ENCODE peak calls at places on chromosome 17, in six cellular contexts. P, V, G, A, M and I are unnamed samples.

GRCh38 chr17:37742762-37743611 is 1.9 kb downstream of the HNF1B start:
- DNase-seq in M (no peak), G (no peak), P (no peak), V (no peak), A (peak), I (no peak)

GRCh38 chr17:29918922-29919856 is 10.8 kb downstream of the SSH2 start:
- DNase-seq in A (no peak), P (no peak), V (no peak), M (no peak), G (peak), I (no peak)

GRCh38 chr17:10790491-10791401 is 13.2 kb downstream of the TMEM238L start:
- DNase-seq in A (no peak), P (no peak), M (no peak), V (no peak), G (no peak), I (no peak)

GRCh38 chr17:48002920-48003685 is 32.2 kb downstream of the CDK5RAP3 start:
- DNase-seq in V (no peak), A (no peak), M (no peak), P (no peak), G (no peak), I (no peak)

GRCh38 chr17:76496464-76496863 is 4.8 kb downstream of the RHBDF2 start:
- DNase-seq in G (no peak), M (no peak), V (no peak), A (peak), P (no peak), I (no peak)

GRCh38 chr17:43024407-43025289 is at the start of gene RND2:
- DNase-seq in A (peak), G (peak), V (peak), P (peak), M (peak), I (peak)

GRCh38 chr17:64245218-64246145 is 17.6 kb downstream of the TEX2 start:
- DNase-seq in A (no peak), G (peak), M (no peak), V (no peak), P (no peak), I (no peak)

GRCh38 chr17:62869885-62870580 is 61.9 kb upstream of the MARCHF10 start:
- DNase-seq in A (no peak), P (no peak), M (no peak), V (no peak), G (peak), I (no peak)

GRCh38 chr17:62665599-62665998 is 38.1 kb downstream of the MRC2 start:
- DNase-seq in M (no peak), P (no peak), A (no peak), G (no peak), V (no peak), I (no peak)

GRCh38 chr17:10295728-10296343 is 77.0 kb downstream of the MYH13 start:
- DNase-seq in V (no peak), A (peak), P (peak), G (peak), M (peak), I (peak)

GRCh38 chr17:10357768-10358167 is 15.0 kb downstream of the MYH13 start:
- DNase-seq in M (no peak), G (no peak), V (no peak), P (no peak), A (peak), I (no peak)

GRCh38 chr17:71933306-71933705 is 187.5 kb upstream of the SOX9 start:
- DNase-seq in A (no peak), G (no peak), M (no peak), V (no peak), P (no peak), I (no peak)

GRCh38 chr17:37488009-37488604 is 1.6 kb upstream of the DUSP14 start:
- DNase-seq in P (no peak), M (peak), A (no peak), G (peak), V (no peak), I (peak)

GRCh38 chr17:81869221-81870154 is 1.6 kb downstream of the ARHGDIA start:
- DNase-seq in V (no peak), G (no peak), M (no peak), A (peak), P (no peak), I (no peak)

GRCh38 chr17:10327640-10328039 is 45.2 kb downstream of the MYH13 start:
- DNase-seq in P (peak), G (peak), A (peak), V (peak), M (peak), I (peak)

GRCh38 chr17:40596261-40596919 is 31.1 kb upstream of the CCR7 start:
- DNase-seq in A (no peak), G (no peak), V (no peak), P (no peak), M (no peak), I (no peak)

GRCh38 chr17:48613862-48614694 is 1.0 kb downstream of the HOXB8 start:
- DNase-seq in G (no peak), P (no peak), A (no peak), M (no peak), V (no peak), I (no peak)

GRCh38 chr17:14301761-14302401 is 1.0 kb downstream of the HS3ST3B1 start:
- DNase-seq in P (no peak), A (no peak), G (peak), V (no peak), M (peak), I (no peak)

GRCh38 chr17:33021731-33022408 is 30.2 kb downstream of the SPACA3 start:
- DNase-seq in M (no peak), A (no peak), P (no peak), G (peak), V (no peak), I (no peak)
- TF ChIP-seq CTCF in M (no peak), A (no peak), P (no peak), G (peak), V (no peak), I (no peak)

GRCh38 chr17:50184611-50185398 is 16.6 kb downstream of the COL1A1 start:
- DNase-seq in M (no peak), V (peak), A (peak), P (no peak), G (peak), I (no peak)

GRCh38 chr17:50183439-50184001 is 17.7 kb downstream of the SGCA start:
- DNase-seq in G (no peak), M (no peak), P (peak), A (peak), V (no peak), I (no peak)

GRCh38 chr17:50182783-50183438 is 17.1 kb downstream of the SGCA start:
- DNase-seq in P (no peak), G (no peak), A (no peak), M (no peak), V (no peak), I (no peak)

GRCh38 chr17:50185724-50186545 is 15.5 kb downstream of the COL1A1 start:
- DNase-seq in G (no peak), P (no peak), M (no peak), A (no peak), V (no peak), I (no peak)

GRCh38 chr17:50184057-50184456 is 17.4 kb downstream of the COL1A1 start:
- DNase-seq in A (no peak), P (no peak), M (no peak), G (no peak), V (no peak), I (no peak)
- TF ChIP-seq CTCF in A (no peak), P (no peak), M (no peak), G (peak), V (no peak), I (peak)

GRCh38 chr17:4554997-4555799 is at the start of gene MYBBP1A:
- DNase-seq in G (peak), V (peak), P (peak), M (peak), A (peak), I (peak)
- TF ChIP-seq CTCF in G (no peak), V (peak), P (no peak), M (peak), A (no peak), I (peak)

DNA sequence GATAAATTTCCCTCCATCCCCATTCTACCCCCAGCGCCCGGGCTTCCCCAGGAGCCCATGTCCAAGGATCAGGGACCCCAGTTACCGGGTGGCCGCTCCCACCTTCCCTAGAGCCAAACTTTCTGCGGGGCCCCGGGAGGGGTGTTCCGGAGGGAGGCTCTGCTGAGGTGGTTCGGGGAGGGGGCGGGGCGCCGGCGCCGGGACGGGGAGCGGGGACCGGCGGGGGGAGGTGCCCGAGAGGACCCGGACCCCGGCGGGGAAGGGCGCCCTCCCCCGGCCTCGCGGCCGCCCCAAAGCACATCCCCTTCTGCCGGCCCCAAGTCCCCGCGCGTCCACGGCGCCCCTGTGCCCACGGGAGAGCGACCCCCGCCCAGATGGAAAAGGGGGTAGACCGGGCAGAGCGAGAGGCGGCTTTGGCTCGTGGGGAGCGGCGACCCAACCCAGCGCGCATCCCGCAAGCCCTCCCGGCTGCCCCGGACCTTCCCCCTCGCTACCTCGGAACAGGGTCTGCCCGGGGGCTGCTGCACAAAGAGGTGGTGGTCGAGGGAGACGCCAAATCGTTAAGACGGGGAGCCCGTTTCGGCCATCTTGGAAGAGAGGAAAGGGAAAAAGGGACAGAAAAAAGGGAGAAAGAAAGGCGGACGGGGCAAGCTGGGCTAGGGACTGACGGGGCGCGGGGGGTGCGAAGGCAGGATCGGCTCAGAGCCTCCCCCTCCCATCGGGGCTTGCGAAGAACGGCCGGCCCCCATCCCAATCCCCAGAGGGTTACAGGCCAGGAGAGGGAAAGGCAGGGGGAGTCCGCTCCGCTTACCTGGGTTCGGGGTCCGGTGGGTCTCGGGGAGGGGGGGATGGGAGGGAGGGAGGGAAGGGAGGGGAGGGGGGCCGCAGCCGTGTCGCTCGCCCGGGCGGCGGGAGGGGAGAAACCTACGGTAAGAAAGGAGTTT is 479 bp downstream of the PCGF2 start:
- DNase-seq in M (no peak), P (peak), V (no peak), G (no peak), A (peak), I (no peak)
- TF ChIP-seq CTCF in M (no peak), P (no peak), V (no peak), G (peak), A (peak), I (no peak)

DNA sequence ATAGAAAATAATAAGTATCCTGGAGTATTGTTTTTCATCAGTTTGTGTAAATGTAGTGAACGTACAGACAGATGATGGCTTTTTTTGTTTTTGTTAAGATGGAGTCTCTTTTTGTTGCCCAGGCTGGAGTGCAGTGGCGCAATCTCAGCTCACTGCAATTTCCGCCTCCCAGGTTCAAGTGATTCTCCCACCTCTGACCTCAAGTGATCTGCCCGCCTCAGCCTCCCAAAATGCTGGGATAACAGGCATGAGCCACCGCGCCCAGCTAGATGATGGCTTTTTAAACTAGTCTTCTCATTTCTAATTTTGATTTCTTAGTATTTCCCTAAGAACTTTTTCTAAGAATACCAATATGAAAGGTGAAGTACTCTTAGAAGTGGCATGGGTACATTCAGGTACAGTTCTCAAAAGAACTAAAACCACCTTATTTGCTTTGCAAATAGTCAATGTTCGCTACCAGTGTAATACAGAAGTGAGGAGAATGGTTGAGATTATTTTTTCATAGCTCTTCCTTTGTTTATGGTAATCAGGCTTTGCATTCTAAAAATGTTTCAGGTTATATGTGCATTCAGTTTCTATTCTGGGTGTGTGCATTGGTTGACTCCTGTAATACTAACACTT is 34.2 kb downstream of the TTC19 start:
- DNase-seq in M (peak), V (no peak), G (no peak), A (no peak), P (no peak), I (no peak)
- TF ChIP-seq CTCF in M (no peak), V (no peak), G (no peak), A (no peak), P (no peak), I (no peak)

DNA sequence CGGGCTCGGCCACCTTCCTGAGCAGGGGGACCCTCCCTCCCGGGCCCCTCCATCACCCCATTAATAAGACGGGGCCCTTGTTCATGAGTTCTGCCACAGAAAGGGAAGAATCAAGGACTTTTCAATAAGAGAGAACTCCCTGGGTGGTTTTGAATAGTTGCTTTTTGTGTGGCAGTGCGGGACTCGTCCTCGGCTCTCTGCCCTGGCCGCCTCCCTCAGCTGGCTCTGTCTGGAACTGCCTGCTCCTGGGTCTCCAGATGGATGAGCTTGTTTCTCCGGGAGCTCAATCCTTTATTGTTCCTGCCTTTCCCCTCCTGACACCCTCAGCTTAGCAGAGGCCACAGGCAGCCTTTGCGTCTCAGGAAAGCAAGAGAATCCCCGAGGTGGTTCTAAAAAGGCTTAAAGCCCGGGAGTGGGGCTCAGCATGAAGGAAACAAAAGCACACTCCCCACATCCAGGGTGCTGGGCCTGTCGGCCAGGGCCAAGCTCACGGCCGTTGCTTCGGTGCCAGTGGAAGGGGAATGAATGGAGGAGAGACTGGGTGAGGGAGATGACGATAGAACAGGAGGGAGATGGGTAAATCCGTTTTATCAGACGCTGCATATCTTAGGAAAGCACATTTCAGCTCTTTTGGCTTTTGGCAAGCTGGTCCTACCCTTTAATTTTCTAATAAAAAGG is 60.2 kb downstream of the RAI1 start:
- DNase-seq in P (no peak), M (no peak), A (no peak), V (peak), G (peak), I (no peak)
- TF ChIP-seq CTCF in P (no peak), M (no peak), A (no peak), V (peak), G (no peak), I (peak)

GRCh38 chr17:68760141-68760475 is 158.9 kb upstream of the FAM20A start:
- DNase-seq in G (no peak), A (no peak), V (no peak), M (no peak), P (no peak), I (no peak)
- TF ChIP-seq CTCF in G (peak), A (no peak), V (no peak), M (no peak), P (no peak), I (no peak)

GRCh38 chr17:55230716-55231115 is 34.0 kb upstream of the HLF start:
- DNase-seq in V (no peak), M (no peak), G (no peak), P (no peak), A (no peak), I (no peak)
- TF ChIP-seq CTCF in V (no peak), M (no peak), G (no peak), P (no peak), A (no peak), I (no peak)

GRCh38 chr17:57767561-57767960 is 22.5 kb upstream of the CCDC182 start:
- DNase-seq in A (no peak), P (no peak), G (no peak), M (no peak), V (no peak), I (no peak)
- TF ChIP-seq CTCF in A (no peak), P (no peak), G (no peak), M (no peak), V (no peak), I (no peak)

GRCh38 chr17:50594040-50594618 is 33.6 kb downstream of the CACNA1G start:
- DNase-seq in A (no peak), G (no peak), M (no peak), V (no peak), P (no peak), I (no peak)
- TF ChIP-seq CTCF in A (no peak), G (no peak), M (no peak), V (no peak), P (no peak), I (no peak)